ENCODE peak calls at places on chromosome 16, in seven cellular contexts. O is neuronal stem cell, Q is IMR-90, Z is H1, A is H9, Y is trophoblast cell, E is mesenchymal stem cell. J is an unnamed sample.

GRCh38 chr16:8951447-8952280 is 12.0 kb downstream of the USP7 start:
- DNase-seq in O (no peak), Q (no peak), Z (no peak), A (no peak), Y (no peak), E (no peak), J (no peak)

GRCh38 chr16:87212026-87212425 is 105.2 kb downstream of the C16orf95 start:
- DNase-seq in O (no peak), Q (peak), Z (no peak), A (no peak), Y (peak), E (peak), J (no peak)

GRCh38 chr16:73126453-73126853 is 78.5 kb upstream of the ZFHX3 start:
- DNase-seq in O (no peak), Q (peak), Z (no peak), A (no peak), Y (peak), E (peak), J (no peak)

GRCh38 chr16:84481051-84481735 is 23.3 kb downstream of the MEAK7 start:
- DNase-seq in O (no peak), Q (no peak), Z (no peak), A (no peak), Y (no peak), E (no peak), J (no peak)

GRCh38 chr16:75947626-75948239 is 221.4 kb upstream of the CPHXL start:
- DNase-seq in O (no peak), Q (no peak), Z (no peak), A (no peak), Y (no peak), E (no peak), J (no peak)

GRCh38 chr16:68037820-68038597 is 14.9 kb downstream of the DUS2 start:
- DNase-seq in O (no peak), Q (no peak), Z (no peak), A (no peak), Y (no peak), E (no peak), J (no peak)

GRCh38 chr16:75486666-75487313 is 8.5 kb downstream of the CHST6 start:
- DNase-seq in O (no peak), Q (no peak), Z (no peak), A (no peak), Y (no peak), E (no peak), J (no peak)

GRCh38 chr16:87474017-87474416 is 18.8 kb downstream of the ZCCHC14 start:
- DNase-seq in O (no peak), Q (no peak), Z (no peak), A (no peak), Y (no peak), E (no peak), J (no peak)

GRCh38 chr16:19113577-19114358 is at the start of gene ITPRIPL2:
- DNase-seq in O (peak), Q (peak), Z (no peak), A (peak), Y (peak), E (peak), J (peak)

GRCh38 chr16:57091200-57091989 is 988 bp upstream of the CPNE2 start:
- DNase-seq in O (no peak), Q (peak), Z (peak), A (peak), Y (peak), E (peak), J (peak)

GRCh38 chr16:49496656-49497055 is 123.1 kb downstream of the C16orf78 start:
- DNase-seq in O (no peak), Q (no peak), Z (no peak), A (no peak), Y (no peak), E (no peak), J (no peak)

GRCh38 chr16:68756250-68757051 is 19.4 kb downstream of the CDH1 start:
- DNase-seq in O (no peak), Q (no peak), Z (no peak), A (no peak), Y (peak), E (no peak), J (peak)

GRCh38 chr16:89700649-89701424 is 668 bp downstream of the SPATA2L start:
- DNase-seq in O (no peak), Q (peak), Z (no peak), A (peak), Y (peak), E (peak), J (peak)

GRCh38 chr16:54720259-54720658 is 210.4 kb upstream of the IRX5 start:
- DNase-seq in O (no peak), Q (no peak), Z (no peak), A (no peak), Y (no peak), E (no peak), J (no peak)

GRCh38 chr16:31487720-31488629 is 5.1 kb downstream of the SLC5A2 start:
- DNase-seq in O (no peak), Q (peak), Z (no peak), A (peak), Y (peak), E (peak), J (peak)

GRCh38 chr16:768428-768827 is 7.9 kb downstream of the MSLN start:
- DNase-seq in O (no peak), Q (no peak), Z (no peak), A (no peak), Y (no peak), E (no peak), J (no peak)

GRCh38 chr16:19783363-19783762 is 65.3 kb downstream of the IQCK start:
- DNase-seq in O (no peak), Q (no peak), Z (no peak), A (no peak), Y (no peak), E (no peak), J (no peak)

GRCh38 chr16:30357085-30357714 is 2.1 kb upstream of the CD2BP2 start:
- DNase-seq in O (no peak), Q (peak), Z (no peak), A (no peak), Y (no peak), E (no peak), J (no peak)

GRCh38 chr16:70161350-70161749 is 12.2 kb upstream of the CLEC18C start:
- DNase-seq in O (no peak), Q (no peak), Z (no peak), A (no peak), Y (no peak), E (no peak), J (no peak)

GRCh38 chr16:2206420-2206779 is 1.1 kb downstream of the MLST8 start:
- DNase-seq in O (no peak), Q (no peak), Z (no peak), A (no peak), Y (no peak), E (no peak), J (no peak)

GRCh38 chr16:88264641-88265285 is 118.0 kb upstream of the ZNF469 start:
- DNase-seq in O (peak), Q (peak), Z (peak), A (peak), Y (peak), E (peak), J (peak)

GRCh38 chr16:22813946-22814325 is at the start of gene HS3ST2:
- DNase-seq in O (peak), Q (no peak), Z (peak), A (peak), Y (no peak), E (peak), J (peak)

GRCh38 chr16:5072334-5073278 is 963 bp downstream of the ALG1 start:
- DNase-seq in O (no peak), Q (no peak), Z (no peak), A (no peak), Y (no peak), E (no peak), J (no peak)

GRCh38 chr16:89422905-89423630 is 67.3 kb downstream of the ANKRD11 start:
- DNase-seq in O (no peak), Q (peak), Z (no peak), A (no peak), Y (peak), E (peak), J (no peak)

GRCh38 chr16:68234188-68235104 is 1.5 kb downstream of the ESRP2 start:
- DNase-seq in O (no peak), Q (no peak), Z (no peak), A (peak), Y (peak), E (no peak), J (peak)

GRCh38 chr16:4327782-4328579 is 12.1 kb downstream of the GLIS2 start:
- DNase-seq in O (peak), Q (peak), Z (no peak), A (peak), Y (no peak), E (peak), J (peak)

GRCh38 chr16:31141489-31142108 is 6.1 kb upstream of the PRSS8 start:
- DNase-seq in O (no peak), Q (peak), Z (no peak), A (peak), Y (no peak), E (peak), J (no peak)

GRCh38 chr16:27246439-27246838 is 22.1 kb downstream of the NSMCE1 start:
- DNase-seq in O (no peak), Q (no peak), Z (no peak), A (peak), Y (no peak), E (no peak), J (no peak)

GRCh38 chr16:87101903-87102302 is 215.3 kb downstream of the C16orf95 start:
- DNase-seq in O (no peak), Q (peak), Z (no peak), A (no peak), Y (no peak), E (no peak), J (no peak)

GRCh38 chr16:77860944-77861343 is 72.6 kb downstream of the VAT1L start:
- DNase-seq in O (no peak), Q (no peak), Z (no peak), A (no peak), Y (no peak), E (no peak), J (no peak)

GRCh38 chr16:1772362-1772907 is at the start of gene EME2:
- DNase-seq in O (peak), Q (peak), Z (no peak), A (no peak), Y (no peak), E (peak), J (no peak)

GRCh38 chr16:70696952-70697600 is 11.2 kb upstream of the MTSS2 start:
- DNase-seq in O (no peak), Q (no peak), Z (no peak), A (no peak), Y (peak), E (no peak), J (peak)

GRCh38 chr16:4364196-4365013 is 7.2 kb upstream of the VASN start:
- DNase-seq in O (no peak), Q (no peak), Z (no peak), A (no peak), Y (no peak), E (no peak), J (no peak)

GRCh38 chr16:30557397-30557949 is 701 bp downstream of the ZNF764 start:
- DNase-seq in O (peak), Q (no peak), Z (no peak), A (no peak), Y (no peak), E (peak), J (no peak)

GRCh38 chr16:64951193-64951592 is 170.7 kb downstream of the CDH11 start:
- DNase-seq in O (no peak), Q (no peak), Z (no peak), A (no peak), Y (no peak), E (peak), J (no peak)

GRCh38 chr16:64950731-64951130 is 171.1 kb downstream of the CDH11 start:
- DNase-seq in O (no peak), Q (no peak), Z (no peak), A (peak), Y (no peak), E (no peak), J (no peak)

GRCh38 chr16:64952177-64952576 is 169.7 kb downstream of the CDH11 start:
- DNase-seq in O (no peak), Q (peak), Z (no peak), A (no peak), Y (no peak), E (peak), J (no peak)

GRCh38 chr16:64951681-64952080 is 170.2 kb downstream of the CDH11 start:
- DNase-seq in O (no peak), Q (peak), Z (no peak), A (no peak), Y (no peak), E (no peak), J (no peak)

DNA sequence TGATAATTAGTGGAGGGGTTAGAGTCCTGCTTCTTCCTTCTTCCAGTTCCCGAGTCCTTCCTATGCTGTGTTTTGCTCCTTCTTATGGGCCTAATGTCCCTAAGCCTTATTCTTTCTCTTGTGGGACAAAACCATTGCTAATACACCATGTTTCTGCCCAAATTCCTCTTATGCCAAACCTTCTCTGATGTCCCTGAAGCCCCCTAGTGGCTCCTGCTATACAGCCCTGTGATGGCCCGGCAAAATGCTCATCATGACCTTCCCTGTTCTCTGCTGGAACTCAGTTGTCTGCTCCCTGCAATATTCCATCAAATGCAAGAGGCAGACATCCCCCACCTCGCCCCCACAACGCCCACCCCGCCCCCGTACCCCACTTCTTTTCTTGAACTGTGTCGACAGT is 171.6 kb downstream of the CDH11 start:
- DNase-seq in O (no peak), Q (no peak), Z (no peak), A (peak), Y (no peak), E (no peak), J (peak)
- H2BK120ac ChIP-seq in O (no peak), Q (no peak), Z (no peak), A (no peak), Y (no peak), E (no peak), J (no peak)

GRCh38 chr16:65523258-65523950 is 401.5 kb upstream of the CDH11 start:
- DNase-seq in O (peak), Q (no peak), Z (no peak), A (no peak), Y (no peak), E (no peak), J (no peak)
- H3K23ac ChIP-seq in O (no peak), Q (no peak), Z (no peak), A (no peak), Y (no peak), E (no peak), J (no peak)

GRCh38 chr16:85955566-85955965 is 56.6 kb downstream of the IRF8 start:
- DNase-seq in O (no peak), Q (no peak), Z (no peak), A (no peak), Y (no peak), E (no peak), J (no peak)
- H2BK120ac ChIP-seq in O (no peak), Q (no peak), Z (no peak), A (no peak), Y (no peak), E (no peak), J (no peak)

DNA sequence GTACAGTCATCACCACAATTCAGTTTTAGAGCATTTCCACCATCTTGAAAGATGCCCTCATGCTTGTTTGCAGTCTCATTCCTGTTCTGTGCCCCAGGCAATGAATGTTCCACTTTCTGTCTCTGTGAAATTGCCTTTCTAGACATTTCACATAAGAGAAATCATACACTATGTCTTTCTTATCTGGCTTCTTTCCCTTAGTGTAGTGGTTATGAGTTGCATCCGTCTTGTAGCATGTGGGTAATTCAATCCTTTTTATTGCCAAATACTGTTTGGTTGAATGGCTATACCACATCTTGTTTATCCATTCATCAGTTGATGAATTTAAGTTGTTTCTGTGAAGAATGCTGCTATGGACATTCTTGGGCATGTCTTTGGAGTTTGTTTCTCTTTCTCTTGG is 132.5 kb upstream of the PLCG2 start:
- DNase-seq in O (no peak), Q (peak), Z (no peak), A (no peak), Y (peak), E (peak), J (no peak)
- H3K23ac ChIP-seq in O (no peak), Q (no peak), Z (no peak), A (no peak), Y (no peak), E (no peak), J (no peak)

DNA sequence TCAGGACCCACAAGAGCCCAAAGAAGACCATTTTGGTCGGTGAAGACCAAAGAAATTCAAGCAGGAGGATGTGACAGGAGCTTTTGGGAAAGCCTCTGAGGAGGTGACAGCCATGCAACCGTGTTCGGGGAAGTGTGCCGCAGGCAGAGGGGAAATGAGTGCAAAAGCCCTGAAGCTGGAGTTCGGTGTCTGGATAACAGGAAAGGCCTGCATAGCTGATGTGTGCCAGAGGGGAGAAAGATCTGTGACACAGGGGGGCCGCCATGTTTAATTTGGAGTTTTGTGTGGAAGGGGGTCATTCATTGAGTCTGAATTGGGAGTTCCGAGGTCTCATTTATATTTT is 870 bp upstream of the ZC3H7A start:
- DNase-seq in O (no peak), Q (no peak), Z (no peak), A (no peak), Y (no peak), E (no peak), J (no peak)
- H2BK120ac ChIP-seq in O (peak), Q (peak), Z (no peak), A (no peak), Y (peak), E (peak), J (no peak)

GRCh38 chr16:25279491-25279890 is 21.8 kb upstream of the ZKSCAN2 start:
- DNase-seq in O (no peak), Q (no peak), Z (no peak), A (no peak), Y (no peak), E (no peak), J (no peak)
- H3K23ac ChIP-seq in O (no peak), Q (no peak), Z (no peak), A (no peak), Y (no peak), E (no peak), J (no peak)

GRCh38 chr16:52123063-52123839 is 423.7 kb downstream of the TOX3 start:
- DNase-seq in O (no peak), Q (no peak), Z (no peak), A (no peak), Y (no peak), E (no peak), J (no peak)
- H2BK120ac ChIP-seq in O (no peak), Q (no peak), Z (no peak), A (no peak), Y (no peak), E (no peak), J (no peak)